ENCODE peak calls at places on chromosomes 7 and 10, in seven cellular contexts. R, I, D, C, A, Y and M are unnamed samples.

GRCh38 chr7:36995776-36996175 is 271.5 kb upstream of the AOAH start:
- DNase-seq in R (no peak), I (no peak), D (no peak), C (no peak), A (no peak), Y (no peak), M (no peak)

GRCh38 chr10:100485841-100486495 is 23.2 kb downstream of the WNT8B start:
- DNase-seq in R (no peak), I (no peak), D (no peak), C (no peak), A (peak), Y (no peak), M (no peak)

GRCh38 chr7:2190531-2190930 is 42.2 kb downstream of the MAD1L1 start:
- DNase-seq in R (no peak), I (no peak), D (no peak), C (no peak), A (no peak), Y (no peak), M (no peak)

GRCh38 chr7:38973760-38974159 is 3.9 kb upstream of the POU6F2 start:
- DNase-seq in R (no peak), I (no peak), D (no peak), C (no peak), A (no peak), Y (no peak), M (no peak)

GRCh38 chr7:65239707-65240352 is 133.8 kb upstream of the ZNF92 start:
- DNase-seq in R (peak), I (no peak), D (no peak), C (no peak), A (peak), Y (no peak), M (no peak)

GRCh38 chr10:43249962-43250624 is 16.8 kb downstream of the RASGEF1A start:
- DNase-seq in R (no peak), I (no peak), D (no peak), C (no peak), A (peak), Y (no peak), M (no peak)

GRCh38 chr10:19828278-19829049 is 12.2 kb downstream of the PLXDC2 start:
- DNase-seq in R (peak), I (no peak), D (peak), C (peak), A (peak), Y (no peak), M (no peak)

GRCh38 chr10:35379226-35380137 is 43.2 kb downstream of the CCNY start:
- DNase-seq in R (peak), I (no peak), D (peak), C (peak), A (peak), Y (no peak), M (no peak)

GRCh38 chr7:44306608-44307007 is 18.8 kb downstream of the CAMK2B start:
- DNase-seq in R (no peak), I (no peak), D (no peak), C (no peak), A (no peak), Y (no peak), M (no peak)

GRCh38 chr10:27619329-27619728 is 115.2 kb downstream of the RAB18 start:
- DNase-seq in R (no peak), I (no peak), D (no peak), C (no peak), A (no peak), Y (no peak), M (no peak)

GRCh38 chr7:87517136-87517805 is 41.8 kb upstream of the ABCB4 start:
- DNase-seq in R (peak), I (no peak), D (peak), C (no peak), A (no peak), Y (no peak), M (no peak)

GRCh38 chr10:89440262-89440661 is 25.9 kb downstream of the IFIT5 start:
- DNase-seq in R (no peak), I (no peak), D (no peak), C (no peak), A (no peak), Y (no peak), M (no peak)

GRCh38 chr10:124346831-124347230 is 71.9 kb downstream of the OAT start:
- DNase-seq in R (no peak), I (no peak), D (no peak), C (no peak), A (no peak), Y (no peak), M (no peak)

GRCh38 chr7:47478926-47479791 is 102.8 kb downstream of the TNS3 start:
- DNase-seq in R (no peak), I (no peak), D (no peak), C (no peak), A (no peak), Y (no peak), M (no peak)

GRCh38 chr7:134547738-134548054 is 1.2 kb upstream of the AKR1B15 start:
- DNase-seq in R (peak), I (no peak), D (peak), C (no peak), A (peak), Y (no peak), M (no peak)

GRCh38 chr10:127977368-127978009 is 70.6 kb downstream of the PTPRE start:
- DNase-seq in R (peak), I (no peak), D (peak), C (peak), A (no peak), Y (peak), M (no peak)

GRCh38 chr7:158406364-158406763 is 181.3 kb downstream of the PTPRN2 start:
- DNase-seq in R (no peak), I (no peak), D (no peak), C (no peak), A (no peak), Y (no peak), M (no peak)

GRCh38 chr7:157041004-157041403 is 30.5 kb upstream of the MNX1 start:
- DNase-seq in R (no peak), I (no peak), D (no peak), C (no peak), A (no peak), Y (no peak), M (no peak)

GRCh38 chr7:74405191-74405898 is 48.4 kb upstream of the GTF2IRD1 start:
- DNase-seq in R (no peak), I (no peak), D (no peak), C (no peak), A (peak), Y (no peak), M (no peak)